ENCODE peak calls at places on chromosomes 11 and 22, in seven cellular contexts. G, J, Z, H, A, T and X are unnamed samples.

GRCh38 chr11:108221401-108221800 is 1.0 kb downstream of the NPAT start:
- DNase-seq in A (no peak), Z (peak; percentile 69), H (no peak), G (peak; percentile 38), J (no peak), T (no peak), X (no peak)

GRCh38 chr22:50599816-50600454 is 658 bp upstream of the MAPK8IP2 start:
- DNase-seq in Z (peak; percentile 35), A (peak; percentile 72), J (peak; percentile 76), T (no peak), G (peak; percentile 29), H (no peak), X (peak; percentile 47)

GRCh38 chr11:108160970-108161566 is 39.7 kb downstream of the ACAT1 start:
- DNase-seq in Z (no peak), G (no peak), T (no peak), A (no peak), J (no peak), H (no peak), X (no peak)

GRCh38 chr11:26199341-26199740 is 132.6 kb upstream of the ANO3 start:
- DNase-seq in A (no peak), Z (no peak), T (no peak), H (no peak), G (peak; percentile 65), J (no peak), X (no peak)

GRCh38 chr11:17490938-17491337 is 14.3 kb upstream of the ABCC8 start:
- DNase-seq in J (no peak), A (no peak), G (no peak), Z (no peak), T (no peak), H (no peak), X (no peak)

GRCh38 chr22:45612451-45612901 is 59.2 kb upstream of the ATXN10 start:
- DNase-seq in H (peak; percentile 90), G (peak; percentile 78), A (peak; percentile 84), J (no peak), T (no peak), Z (peak; percentile 71), X (peak; percentile 72)

GRCh38 chr22:37607010-37607911 is 1.4 kb upstream of the GGA1 start:
- DNase-seq in Z (peak; percentile 58), J (peak; percentile 78), T (peak; percentile 97), H (peak; percentile 94), G (peak; percentile 65), A (peak; percentile 90), X (peak; percentile 87)

GRCh38 chr11:101576536-101576935 is 7.3 kb downstream of the TRPC6 start:
- DNase-seq in G (no peak), J (no peak), T (no peak), H (no peak), Z (no peak), A (no peak), X (no peak)

GRCh38 chr11:37504925-37505324 is 906.9 kb upstream of the RAG2 start:
- DNase-seq in G (peak; percentile 82), H (no peak), T (peak; percentile 99), J (no peak), A (no peak), Z (peak; percentile 73), X (no peak)

GRCh38 chr11:75499423-75500305 is 26.1 kb downstream of the GDPD5 start:
- DNase-seq in G (peak; percentile 95), J (no peak), T (peak; percentile 89), H (no peak), Z (peak; percentile 92), A (peak; percentile 89), X (no peak)

GRCh38 chr11:75766449-75767227 is 1.9 kb upstream of the DGAT2 start:
- DNase-seq in Z (no peak), G (no peak), T (no peak), H (no peak), J (no peak), A (peak; percentile 30), X (no peak)

GRCh38 chr11:65078151-65078550 is 5.7 kb downstream of the CDCA5 start:
- DNase-seq in T (peak; percentile 35), Z (peak; percentile 49), A (no peak), J (peak; percentile 46), H (no peak), G (peak; percentile 47), X (peak; percentile 76)

GRCh38 chr22:34414467-34415440 is 494.5 kb upstream of the LARGE1 start:
- DNase-seq in Z (peak; percentile 1), G (peak; percentile 25), J (peak; percentile 72), H (no peak), T (peak; percentile 62), A (no peak), X (peak; percentile 62)

GRCh38 chr11:82899191-82899820 is 924 bp downstream of the PRCP start:
- DNase-seq in Z (no peak), T (peak; percentile 23), A (no peak), J (no peak), H (no peak), G (no peak), X (no peak)

DNA sequence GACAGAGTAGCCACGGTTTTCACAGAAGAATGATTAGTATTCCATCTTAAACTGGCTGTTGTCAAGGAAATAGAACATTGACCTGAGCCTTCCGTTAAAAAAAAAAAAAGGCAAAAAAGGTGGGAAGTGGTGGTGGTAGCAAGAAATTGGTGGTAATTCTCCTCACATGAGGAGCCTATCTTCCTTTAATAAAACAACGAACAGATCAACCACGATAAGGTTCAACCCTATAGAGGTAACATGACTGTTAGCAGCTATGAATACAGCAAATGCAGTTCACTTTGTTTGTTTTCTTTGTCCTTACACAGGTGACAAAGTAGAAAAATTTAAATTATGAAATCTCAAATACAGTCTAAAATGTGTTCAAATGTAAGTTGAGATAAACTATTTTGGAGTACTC is 181.6 kb downstream of the TTC28 start:
- DNase-seq in H (no peak), T (no peak), G (no peak), Z (no peak), A (no peak), J (no peak), X (no peak)
- TF ChIP-seq CTCF in H (no peak), T (no peak), G (no peak), Z (no peak), A (no peak), J (no peak), X (no peak)

GRCh38 chr22:19632671-19633148 is 81.6 kb upstream of the SEPTIN5 start:
- DNase-seq in J (no peak), Z (no peak), T (no peak), G (no peak), A (peak; percentile 47), H (peak; percentile 81), X (no peak)
- TF ChIP-seq CTCF in J (no peak), Z (no peak), T (no peak), G (no peak), A (no peak), H (no peak), X (no peak)

DNA sequence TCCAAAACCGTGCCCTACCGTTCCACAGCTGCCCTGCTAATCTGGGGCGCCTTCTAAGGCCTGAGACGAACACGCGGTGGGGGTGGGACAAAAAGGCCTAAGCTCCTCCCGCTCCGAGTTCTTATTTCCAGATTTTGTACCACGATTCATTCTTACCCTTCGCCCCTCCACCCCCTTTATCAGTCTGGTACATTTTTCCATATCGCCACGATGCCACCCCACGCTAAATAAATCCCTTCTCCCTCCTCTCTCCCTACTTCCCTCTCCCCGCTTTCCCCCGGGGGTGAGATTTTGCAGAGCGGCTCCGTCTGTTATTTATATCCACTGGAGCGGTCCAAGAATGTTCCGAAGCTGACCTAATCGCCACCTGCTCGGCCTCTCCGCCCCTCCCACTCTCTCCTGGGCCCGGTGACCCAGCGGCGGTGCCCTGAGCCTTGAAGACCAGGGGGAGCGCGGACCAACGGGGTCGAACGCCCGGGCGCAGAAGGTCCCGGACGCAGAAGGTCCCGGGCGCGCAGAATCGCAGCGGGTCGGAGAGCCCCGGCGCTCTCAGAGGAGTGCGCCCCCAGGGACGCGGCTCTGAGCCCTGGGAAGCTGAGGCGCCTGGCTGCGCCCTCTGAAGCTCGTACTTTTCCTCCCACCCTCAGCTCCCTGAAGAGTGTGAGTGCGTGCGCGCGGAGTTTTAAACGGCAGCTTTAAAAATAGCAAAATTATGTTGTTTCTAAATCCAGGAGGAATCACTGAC is 875 bp upstream of the PACSIN3 start:
- DNase-seq in J (peak; percentile 26), H (no peak), A (peak; percentile 89), T (peak; percentile 59), G (peak; percentile 51), Z (peak; percentile 39), X (peak; percentile 62)
- TF ChIP-seq CTCF in J (peak; percentile 23), H (no peak), A (no peak), T (no peak), G (no peak), Z (no peak), X (no peak)

GRCh38 chr11:36478700-36479329 is 31.3 kb downstream of the TRAF6 start:
- DNase-seq in A (no peak), J (peak; percentile 41), H (no peak), T (peak; percentile 51), G (peak; percentile 76), Z (peak; percentile 80), X (no peak)
- TF ChIP-seq CTCF in A (no peak), J (peak; percentile 78), H (peak; percentile 86), T (peak; percentile 88), G (peak; percentile 59), Z (peak; percentile 76), X (peak; percentile 28)

DNA sequence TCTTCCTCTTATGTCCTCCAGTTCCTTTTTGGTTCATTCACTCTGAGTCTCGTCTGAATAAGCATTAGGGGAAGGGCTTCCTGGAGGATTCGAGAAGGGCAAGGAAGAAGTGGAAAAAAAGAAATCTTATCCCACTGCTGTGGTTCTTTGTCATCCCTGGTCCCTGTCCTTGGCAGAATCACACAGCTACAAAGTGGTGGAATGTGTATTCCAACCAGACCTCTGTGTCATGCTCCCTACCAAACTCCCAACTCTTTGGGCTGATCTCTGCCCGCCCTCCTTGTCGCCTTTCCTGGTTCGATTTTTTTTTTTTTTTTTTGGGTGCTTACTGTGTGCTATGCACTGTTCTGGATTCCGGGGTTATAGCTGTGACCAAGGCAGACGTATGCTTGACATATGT is 61.0 kb downstream of the TEAD1 start:
- DNase-seq in H (no peak), A (no peak), T (no peak), G (no peak), J (no peak), Z (no peak), X (no peak)
- TF ChIP-seq CTCF in H (no peak), A (no peak), T (no peak), G (no peak), J (no peak), Z (no peak), X (no peak)

GRCh38 chr11:69662021-69662698 is 13.0 kb downstream of the LTO1 start:
- DNase-seq in J (no peak), T (no peak), G (peak; percentile 77), H (no peak), A (no peak), Z (no peak), X (no peak)
- TF ChIP-seq CTCF in J (peak; percentile 44), T (peak; percentile 54), G (peak; percentile 44), H (peak; percentile 7), A (no peak), Z (peak; percentile 26), X (peak; percentile 51)

GRCh38 chr11:106917973-106918372 is 100.3 kb downstream of the GUCY1A2 start:
- DNase-seq in G (peak; percentile 32), J (peak; percentile 10), T (no peak), Z (peak; percentile 13), H (no peak), A (no peak), X (peak; percentile 35)
- TF ChIP-seq CTCF in G (peak; percentile 52), J (peak; percentile 51), T (peak; percentile 75), Z (peak; percentile 51), H (peak; percentile 40), A (no peak), X (peak; percentile 14)